ENCODE peak calls at places on chromosomes 11 and 22, in nine cellular contexts. H, Q, G, T, N, W, K, L and I are unnamed samples.

GRCh38 chr11:10659339-10660216 is 34.0 kb downstream of the IRAG1 start:
- DNase-seq in G (peak; percentile 81), N (no peak), T (peak; percentile 94), L (peak; percentile 97), H (no peak), Q (no peak), K (peak; percentile 61), W (no peak), I (peak; percentile 9)

GRCh38 chr11:73480677-73481076 is 104.5 kb downstream of the RELT start:
- DNase-seq in W (no peak), T (peak; percentile 65), K (no peak), N (no peak), G (no peak), H (no peak), Q (no peak), L (no peak), I (no peak)

GRCh38 chr11:120652705-120653335 is 141.3 kb downstream of the GRIK4 start:
- DNase-seq in T (peak; percentile 2), W (no peak), L (no peak), N (no peak), Q (no peak), G (no peak), K (no peak), H (no peak), I (peak; percentile 46)

GRCh38 chr22:39220450-39220849 is 24.3 kb downstream of the PDGFB start:
- DNase-seq in H (no peak), L (no peak), N (no peak), Q (no peak), K (no peak), G (peak; percentile 11), T (no peak), W (no peak), I (no peak)

GRCh38 chr11:7165911-7166310 is 77.1 kb downstream of the RBMXL2 start:
- DNase-seq in K (no peak), H (no peak), L (no peak), T (no peak), W (no peak), N (no peak), Q (no peak), G (no peak), I (no peak)

GRCh38 chr11:71302534-71302909 is 50.1 kb upstream of the SHANK2 start:
- DNase-seq in H (no peak), W (no peak), Q (no peak), K (no peak), T (no peak), G (peak; percentile 37), L (no peak), N (no peak), I (no peak)

GRCh38 chr11:72684236-72684912 is 10.2 kb upstream of the PDE2A start:
- DNase-seq in K (peak; percentile 21), L (peak; percentile 65), W (peak; percentile 22), Q (peak; percentile 24), G (no peak), N (peak; percentile 33), T (peak; percentile 71), H (peak; percentile 73), I (peak; percentile 71)

GRCh38 chr11:111207213-111207612 is 38.3 kb upstream of the POU2AF2 start:
- DNase-seq in K (no peak), W (no peak), N (no peak), G (no peak), T (no peak), H (no peak), Q (no peak), L (no peak), I (no peak)

GRCh38 chr11:110968348-110969062 is 256.3 kb upstream of the ARHGAP20 start:
- DNase-seq in H (no peak), N (no peak), Q (no peak), K (no peak), G (no peak), W (no peak), T (peak; percentile 66), L (no peak), I (no peak)

GRCh38 chr11:503179-503981 is 3.7 kb downstream of the RNH1 start:
- DNase-seq in Q (no peak), W (no peak), H (peak; percentile 70), N (no peak), L (no peak), G (peak; percentile 87), T (peak; percentile 56), K (no peak), I (peak; percentile 81)

GRCh38 chr11:119599864-119600593 is 129.0 kb downstream of the NECTIN1 start:
- DNase-seq in T (no peak), N (no peak), G (no peak), K (no peak), L (no peak), W (no peak), H (peak; percentile 49), Q (no peak), I (peak; percentile 45)

GRCh38 chr11:110434952-110435779 is 5.4 kb downstream of the FDX1 start:
- DNase-seq in G (no peak), K (no peak), N (peak; percentile 18), H (no peak), L (no peak), W (no peak), Q (no peak), T (peak; percentile 13), I (peak; percentile 44)

GRCh38 chr11:42524534-42525227 is 787.1 kb upstream of the API5 start:
- DNase-seq in N (peak; percentile 58), G (no peak), H (peak; percentile 46), T (peak; percentile 74), W (no peak), Q (no peak), K (no peak), L (peak; percentile 61), I (peak; percentile 68)

GRCh38 chr11:69650081-69650831 is 9.3 kb downstream of the CCND1 start:
- DNase-seq in L (no peak), H (no peak), Q (no peak), K (no peak), T (peak; percentile 18), G (no peak), N (no peak), W (no peak), I (no peak)

GRCh38 chr11:12244156-12244555 is 133.2 kb upstream of the PARVA start:
- DNase-seq in G (no peak), T (no peak), K (no peak), Q (no peak), N (no peak), L (no peak), H (no peak), W (no peak), I (no peak)

GRCh38 chr22:20867179-20868099 is 8.6 kb downstream of the SNAP29 start:
- DNase-seq in K (no peak), W (no peak), G (no peak), T (peak; percentile 35), L (no peak), Q (no peak), H (peak; percentile 24), N (peak; percentile 84), I (no peak)

GRCh38 chr11:9606799-9607510 is 33.5 kb downstream of the WEE1 start:
- DNase-seq in K (no peak), N (no peak), W (no peak), Q (no peak), G (no peak), T (no peak), H (no peak), L (no peak), I (no peak)